ENCODE peak calls at places on chromosomes 7 and 10, in six cellular contexts. E, D, A, V, G and J are unnamed samples.

GRCh38 chr7:102175423-102176170 is 111.1 kb upstream of the SH2B2 start:
- DNase-seq in E (no peak), D (no peak), A (no peak), V (no peak), G (no peak), J (no peak)

GRCh38 chr10:33193057-33193866 is 141.2 kb downstream of the NRP1 start:
- DNase-seq in E (peak; percentile 95), D (no peak), A (peak; percentile 87), V (peak; percentile 70), G (peak; percentile 64), J (peak; percentile 88)

GRCh38 chr7:80060218-80060806 is 74.3 kb upstream of the GNAI1 start:
- DNase-seq in E (peak; percentile 87), D (no peak), A (no peak), V (no peak), G (no peak), J (peak; percentile 58)

GRCh38 chr10:46224414-46224682 is 62.4 kb upstream of the ANTXRL start:
- DNase-seq in E (no peak), D (no peak), A (no peak), V (no peak), G (no peak), J (no peak)

GRCh38 chr10:133157662-133158436 is 2.2 kb upstream of the KNDC1 start:
- DNase-seq in E (no peak), D (no peak), A (no peak), V (no peak), G (no peak), J (no peak)

GRCh38 chr7:46011059-46011458 is 90.0 kb upstream of the IGFBP3 start:
- DNase-seq in E (no peak), D (no peak), A (no peak), V (no peak), G (no peak), J (no peak)

GRCh38 chr7:117731455-117731854 is 141.8 kb downstream of the CTTNBP2 start:
- DNase-seq in E (no peak), D (no peak), A (peak; percentile 11), V (no peak), G (no peak), J (no peak)

GRCh38 chr10:125102821-125103220 is 57.5 kb downstream of the CTBP2 start:
- DNase-seq in E (no peak), D (no peak), A (no peak), V (no peak), G (no peak), J (no peak)

GRCh38 chr10:69425513-69426298 is 9.0 kb upstream of the TACR2 start:
- DNase-seq in E (no peak), D (no peak), A (no peak), V (no peak), G (no peak), J (no peak)

GRCh38 chr10:17239671-17240460 is 11.8 kb downstream of the VIM start:
- DNase-seq in E (peak; percentile 26), D (no peak), A (no peak), V (no peak), G (no peak), J (no peak)